ENCODE peak calls at places on chromosomes 16 and 17, in four cellular contexts. O is activated CD4-positive, alpha-beta T cell treated with anti-CD3 and anti-CD28 coated beads, Interleukin-2, amount 50 U/mL, for 4 hours; E is cerebellar cortex; F is fibroblast of pulmonary artery. M is an unnamed sample.

GRCh38 chr17:66691644-66692500 is 143.0 kb upstream of the CACNG5 start:
- DNase-seq in O (no peak), E (no peak), F (peak), M (peak)

GRCh38 chr16:72124761-72125634 is 31.4 kb downstream of the DHX38 start:
- DNase-seq in O (peak), E (peak), F (peak), M (peak)

GRCh38 chr16:69555867-69556266 is 9.9 kb upstream of the NFAT5 start:
- DNase-seq in O (no peak), E (no peak), F (no peak), M (no peak)

GRCh38 chr17:65294184-65294719 is 157.1 kb downstream of the RGS9 start:
- DNase-seq in O (peak), E (peak), F (peak), M (peak)

GRCh38 chr17:72719582-72720493 is 372.6 kb downstream of the SLC39A11 start:
- DNase-seq in O (peak), E (no peak), F (peak), M (no peak)

GRCh38 chr17:6455321-6455705 is 11.1 kb downstream of the PIMREG start:
- DNase-seq in O (peak), E (no peak), F (peak), M (no peak)

GRCh38 chr17:79843475-79843916 is 4.3 kb upstream of the CBX4 start:
- DNase-seq in O (no peak), E (no peak), F (no peak), M (no peak)

GRCh38 chr17:80478487-80479245 is 2.3 kb upstream of the NPTX1 start:
- DNase-seq in O (no peak), E (no peak), F (no peak), M (no peak)

GRCh38 chr16:81599034-81599744 is 154.6 kb downstream of the CMIP start:
- DNase-seq in O (no peak), E (no peak), F (no peak), M (no peak)

GRCh38 chr16:67027046-67027445 is 1.9 kb upstream of the CBFB start:
- DNase-seq in O (no peak), E (no peak), F (no peak), M (no peak)

GRCh38 chr17:28326114-28326513 is 7.1 kb downstream of the TMEM97 start:
- DNase-seq in O (no peak), E (no peak), F (no peak), M (no peak)

GRCh38 chr17:79721993-79722671 is 8.6 kb upstream of the ENPP7 start:
- DNase-seq in O (no peak), E (peak), F (no peak), M (no peak)

GRCh38 chr17:74842599-74843351 is 16.9 kb downstream of the GRIN2C start:
- DNase-seq in O (no peak), E (no peak), F (peak), M (no peak)

GRCh38 chr17:67518881-67519280 is 141.8 kb downstream of the PITPNC1 start:
- DNase-seq in O (no peak), E (no peak), F (no peak), M (no peak)

GRCh38 chr17:49514374-49514738 is 19.3 kb downstream of the NGFR start:
- DNase-seq in O (no peak), E (peak), F (peak), M (no peak)

GRCh38 chr17:49022391-49022941 is 25.3 kb downstream of the IGF2BP1 start:
- DNase-seq in O (no peak), E (peak), F (peak), M (no peak)

GRCh38 chr16:3718628-3719027 is 1.3 kb upstream of the TRAP1 start:
- DNase-seq in O (no peak), E (no peak), F (no peak), M (no peak)

GRCh38 chr17:35900693-35901487 is 20.7 kb upstream of the CCL5 start:
- DNase-seq in O (no peak), E (no peak), F (peak), M (no peak)

GRCh38 chr16:89222931-89223330 is 5.4 kb downstream of the ZNF778 start:
- DNase-seq in O (no peak), E (no peak), F (no peak), M (no peak)

GRCh38 chr16:20415541-20415940 is 6.2 kb downstream of the ACSM5 start:
- DNase-seq in O (no peak), E (no peak), F (no peak), M (no peak)